ENCODE peak calls at places on chromosomes 2 and 18, in four cellular contexts. K is stimulated activated CD4-positive, alpha-beta T cell treated with anti-CD3 and anti-CD28 coated beads, Interleukin-12 subunit alpha, Interleukin-12 subunit beta, amount 100 ng/mL, for 48 hours; I is T1000; P is NCI-H2171 treated with DMSO at 0.1 percent for 48 hours. T is an unnamed sample.

GRCh38 chr2:191178806-191179514 is 28.2 kb upstream of the STAT4 start:
- DNase-seq in K (no peak), I (peak), P (no peak), T (no peak)

GRCh38 chr2:142868281-142868762 is 9.1 kb upstream of the KYNU start:
- DNase-seq in K (no peak), I (peak), P (no peak), T (peak)

GRCh38 chr18:23169683-23170082 is 34.4 kb downstream of the CABLES1 start:
- DNase-seq in K (no peak), I (no peak), P (no peak), T (no peak)

GRCh38 chr2:151166410-151166809 is 95.3 kb downstream of the RBM43 start:
- DNase-seq in K (no peak), I (no peak), P (no peak), T (no peak)

GRCh38 chr2:237486819-237487448 is at the start of gene MLPH:
- DNase-seq in K (no peak), I (no peak), P (no peak), T (no peak)

GRCh38 chr2:236781933-236782788 is 212.5 kb downstream of the ACKR3 start:
- DNase-seq in K (no peak), I (no peak), P (peak), T (no peak)

GRCh38 chr18:8747440-8747937 is 42.1 kb downstream of the MTCL1 start:
- DNase-seq in K (no peak), I (no peak), P (no peak), T (no peak)

GRCh38 chr18:22174341-22175148 is 5.2 kb downstream of the GATA6 start:
- DNase-seq in K (no peak), I (no peak), P (no peak), T (peak)

GRCh38 chr2:179729961-179730360 is 131.5 kb downstream of the ZNF385B start:
- DNase-seq in K (no peak), I (no peak), P (no peak), T (no peak)

GRCh38 chr2:39991298-39991697 is 212.2 kb upstream of the THUMPD2 start:
- DNase-seq in K (no peak), I (no peak), P (no peak), T (no peak)

GRCh38 chr2:2933421-2933820 is 444.2 kb downstream of the EIPR1 start:
- DNase-seq in K (no peak), I (no peak), P (peak), T (no peak)

GRCh38 chr2:18814387-18814786 is 225.0 kb upstream of the NT5C1B start:
- DNase-seq in K (no peak), I (no peak), P (no peak), T (no peak)